ENCODE peak calls at places on chromosomes 2 and 18, in seven cellular contexts. T is IMR-90, L is K562, M is HCT116, O is HepG2, H is gastrocnemius medialis, X is sigmoid colon. P is an unnamed sample.

GRCh38 chr2:223797073-223797472 is 40.3 kb downstream of the AP1S3 start:
- DNase-seq in T (peak; percentile 34), O (no peak), M (peak; percentile 72), L (no peak), H (no peak), X (no peak), P (peak; percentile 15)

GRCh38 chr18:12310762-12311161 is 2.7 kb downstream of the TUBB6 start:
- DNase-seq in O (no peak), L (peak; percentile 2), H (no peak), T (no peak), X (peak; percentile 62), M (no peak), P (no peak)

GRCh38 chr2:128622371-128622770 is 303.7 kb upstream of the HS6ST1 start:
- DNase-seq in H (peak; percentile 42), X (no peak), T (no peak), L (no peak), M (no peak), O (no peak), P (no peak)

GRCh38 chr2:120465012-120465700 is 119.2 kb downstream of the INHBB start:
- DNase-seq in M (no peak), O (no peak), X (no peak), H (no peak), T (no peak), L (no peak), P (no peak)

GRCh38 chr2:46387886-46388515 is 90.8 kb downstream of the EPAS1 start:
- DNase-seq in H (no peak), L (no peak), X (no peak), O (peak; percentile 33), T (no peak), M (no peak), P (no peak)

GRCh38 chr18:49886891-49887764 is 73.8 kb upstream of the ACAA2 start:
- DNase-seq in T (no peak), X (no peak), H (no peak), O (no peak), M (peak; percentile 12), L (peak; percentile 11), P (no peak)

GRCh38 chr2:192749606-192750200 is 555.0 kb upstream of the TMEFF2 start:
- DNase-seq in X (no peak), H (no peak), O (peak; percentile 9), T (no peak), M (peak; percentile 31), L (no peak), P (no peak)

GRCh38 chr18:58496937-58497336 is 132.0 kb downstream of the ALPK2 start:
- DNase-seq in M (peak; percentile 10), T (no peak), O (peak; percentile 58), H (no peak), X (no peak), L (peak; percentile 12), P (no peak)

GRCh38 chr2:69333352-69333751 is 53.7 kb downstream of the GFPT1 start:
- DNase-seq in X (no peak), T (no peak), M (no peak), O (no peak), H (no peak), L (no peak), P (no peak)

GRCh38 chr2:203238329-203238710 is 498 bp upstream of the CYP20A1 start:
- DNase-seq in X (no peak), L (no peak), M (no peak), H (no peak), O (no peak), T (no peak), P (no peak)

GRCh38 chr2:152222975-152223638 is 47.5 kb upstream of the STAM2 start:
- DNase-seq in H (peak; percentile 31), O (peak; percentile 59), X (peak; percentile 71), L (no peak), T (peak; percentile 88), M (no peak), P (no peak)

GRCh38 chr2:148301362-148301761 is 280.5 kb downstream of the MBD5 start:
- DNase-seq in T (no peak), L (no peak), O (no peak), M (no peak), H (no peak), X (no peak), P (no peak)

GRCh38 chr2:102103992-102104871 is 38.3 kb upstream of the IL1R1 start:
- DNase-seq in M (no peak), H (peak; percentile 84), X (peak; percentile 92), O (no peak), L (no peak), T (peak; percentile 94), P (no peak)

GRCh38 chr2:48254839-48255238 is 275.1 kb upstream of the STON1 start:
- DNase-seq in H (no peak), X (no peak), L (no peak), M (no peak), T (no peak), O (no peak), P (no peak)

GRCh38 chr2:70897203-70897976 is 38.3 kb upstream of the ATP6V1B1 start:
- DNase-seq in L (no peak), H (no peak), O (no peak), M (no peak), X (no peak), T (no peak), P (no peak)

GRCh38 chr18:13273800-13274199 is 55.2 kb downstream of the LDLRAD4 start:
- DNase-seq in M (no peak), L (no peak), T (no peak), O (no peak), H (no peak), X (no peak), P (no peak)

GRCh38 chr2:145190031-145190703 is 670.2 kb upstream of the ZEB2 start:
- DNase-seq in O (no peak), X (no peak), M (no peak), H (no peak), L (no peak), T (peak; percentile 19), P (peak; percentile 4)

GRCh38 chr2:222753251-222753824 is 81.9 kb downstream of the MOGAT1 start:
- DNase-seq in T (peak; percentile 82), M (no peak), H (peak; percentile 32), X (no peak), O (no peak), L (no peak), P (no peak)

GRCh38 chr2:150478206-150478974 is 9.1 kb downstream of the RND3 start:
- DNase-seq in T (peak; percentile 31), L (no peak), M (no peak), O (no peak), H (no peak), X (no peak), P (no peak)

GRCh38 chr2:1602359-1603010 is 141.8 kb downstream of the PXDN start:
- DNase-seq in T (no peak), X (peak; percentile 58), H (no peak), L (no peak), O (no peak), M (no peak), P (no peak)

GRCh38 chr2:71748227-71748626 is 294.9 kb downstream of the DYSF start:
- DNase-seq in L (peak; percentile 83), X (peak; percentile 75), T (peak; percentile 22), O (no peak), H (peak; percentile 66), M (no peak), P (peak; percentile 77)

GRCh38 chr2:205848601-205849000 is 166.3 kb downstream of the NRP2 start:
- DNase-seq in H (no peak), O (no peak), X (no peak), L (no peak), M (no peak), T (peak; percentile 41), P (no peak)

GRCh38 chr2:161965994-161966393 is 108.0 kb downstream of the DPP4 start:
- DNase-seq in H (no peak), T (peak; percentile 29), O (no peak), X (no peak), L (no peak), M (no peak), P (no peak)

GRCh38 chr2:80078290-80079036 is 226.1 kb downstream of the LRRTM1 start:
- DNase-seq in H (no peak), T (no peak), O (no peak), L (peak; percentile 27), M (no peak), X (no peak), P (no peak)
- TF ChIP-seq POLR2A in H (no peak), T (no peak), O (no peak), L (no peak), M (no peak), X (no peak), P (no peak)

DNA sequence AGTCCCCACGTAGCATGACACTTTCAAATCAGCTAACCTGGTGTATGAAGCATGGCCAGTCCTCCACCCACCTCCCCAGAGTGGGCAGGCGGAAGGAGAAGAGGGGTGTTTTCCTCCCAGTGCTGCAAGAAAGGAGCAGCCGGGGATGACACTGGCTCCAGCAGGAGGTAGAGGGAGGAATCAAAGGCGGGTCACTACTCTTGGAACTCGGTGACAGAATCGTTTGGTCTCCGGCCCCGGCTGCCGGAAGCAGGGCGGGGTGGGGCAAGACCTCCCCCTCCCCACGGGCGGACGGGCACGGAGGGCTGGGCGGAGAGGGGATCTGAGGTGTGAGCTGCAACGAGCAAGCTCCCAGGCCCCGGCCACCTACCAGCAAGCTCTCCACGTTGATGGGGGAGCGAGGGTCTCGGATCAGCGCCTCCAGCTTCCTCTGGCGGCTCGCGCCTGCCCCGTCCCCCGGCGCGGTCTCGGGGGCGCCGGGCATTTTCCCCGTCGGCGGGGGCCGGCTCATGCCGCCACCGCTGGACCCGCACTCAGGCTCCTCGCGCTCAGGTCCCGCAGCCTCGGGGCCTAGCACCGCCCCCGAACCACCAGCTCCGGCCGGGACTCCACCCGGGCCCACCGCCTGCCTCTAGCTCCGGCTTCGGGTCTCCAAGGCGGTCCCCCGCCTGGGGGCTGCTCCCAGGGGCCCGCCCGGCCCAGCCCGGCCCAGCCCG is 652 bp downstream of the ROCK2 start:
- DNase-seq in X (peak; percentile 80), T (peak; percentile 20), L (peak; percentile 58), M (no peak), O (peak; percentile 85), H (peak; percentile 57), P (peak; percentile 29)
- TF ChIP-seq POLR2A in X (no peak), T (no peak), L (peak; percentile 54), M (no peak), O (peak; percentile 91), H (peak; percentile 52), P (peak; percentile 43)

DNA sequence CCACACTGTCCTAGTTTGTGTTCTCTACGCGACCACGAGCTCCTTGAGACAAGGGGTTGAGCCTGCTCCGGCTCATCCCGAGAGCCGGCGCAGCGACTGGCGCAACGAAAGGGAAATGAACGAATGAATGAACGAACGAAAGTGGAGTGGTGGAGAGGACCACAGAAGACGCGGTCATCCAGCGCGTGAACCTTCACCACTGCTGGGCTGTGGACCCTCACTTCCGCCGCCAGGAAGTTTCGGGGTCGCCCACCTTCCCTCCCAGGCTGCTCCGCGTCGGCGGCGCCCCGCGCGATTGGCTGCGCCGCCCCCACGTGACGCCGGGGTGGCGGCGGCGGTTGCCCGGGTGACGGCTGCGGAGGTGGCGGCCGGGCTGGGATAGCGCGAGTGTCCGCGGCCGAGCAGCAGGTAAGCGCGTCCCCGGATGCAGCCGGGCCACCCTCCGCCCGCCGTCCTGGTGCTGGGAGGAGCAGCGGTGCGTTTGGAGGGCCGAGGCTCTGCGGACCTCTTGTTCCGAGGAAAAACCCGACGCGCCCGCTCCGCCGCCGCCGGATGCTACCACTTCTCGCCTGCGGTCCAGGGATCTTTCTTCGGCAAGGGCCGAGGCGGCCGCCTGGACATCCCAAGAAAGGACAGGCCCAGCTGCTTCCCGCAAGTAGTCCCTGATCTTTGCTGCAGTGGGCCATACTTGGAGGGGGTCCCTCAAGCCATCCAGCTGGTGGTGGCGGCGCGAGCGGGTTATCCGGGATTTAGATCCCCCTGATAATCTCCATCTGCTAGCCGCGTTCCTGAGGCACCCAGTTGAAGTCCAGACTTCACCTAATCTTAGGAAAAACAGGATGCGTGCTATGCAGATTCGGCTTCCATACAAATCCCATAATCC is at the start of gene ARMC9:
- DNase-seq in L (peak; percentile 94), T (peak; percentile 51), X (peak; percentile 82), H (peak; percentile 45), M (no peak), O (peak; percentile 67), P (peak; percentile 85)
- TF ChIP-seq POLR2A in L (peak; percentile 67), T (no peak), X (peak; percentile 35), H (no peak), M (peak; percentile 75), O (peak; percentile 100), P (peak; percentile 79)

GRCh38 chr2:241767464-241768250 is 9.0 kb upstream of the GAL3ST2 start:
- DNase-seq in M (no peak), X (peak; percentile 63), H (no peak), O (no peak), L (no peak), T (no peak), P (no peak)
- TF ChIP-seq POLR2A in M (no peak), X (no peak), H (no peak), O (no peak), L (no peak), T (no peak), P (no peak)

P was measured in H54.